ENCODE peak calls at places on chromosomes 11 and 22, in five cellular contexts. One of them, this sample, is unnamed.

GRCh38 chr11:119187123-119187892 is 2.0 kb downstream of the NHERF4 start:
- DNase-seq in activated CD8-positive, alpha-beta memory T cell treated with anti-CD3 and anti-CD28 coated beads for 48 hours: no peak
- DNase-seq in NCI-H1105: no peak
- DNase-seq in stimulated activated naive CD8-positive, alpha-beta T cell treated with anti-CD3 and anti-CD28 coated beads, Interleukin-15, amount 100 ng/mL, for 72 hours: no peak
- DNase-seq in T-helper 17 cell: no peak
- DNase-seq in this sample: no peak

GRCh38 chr11:105315287-105315686 is 175.7 kb upstream of the CARD18 start:
- DNase-seq in T-helper 17 cell: no peak
- DNase-seq in stimulated activated naive CD8-positive, alpha-beta T cell treated with anti-CD3 and anti-CD28 coated beads, Interleukin-15, amount 100 ng/mL, for 72 hours: no peak
- DNase-seq in NCI-H1105: no peak
- DNase-seq in activated CD8-positive, alpha-beta memory T cell treated with anti-CD3 and anti-CD28 coated beads for 48 hours: no peak
- DNase-seq in this sample: no peak

GRCh38 chr11:94586978-94587377 is 19.8 kb downstream of the PIWIL4 start:
- DNase-seq in NCI-H1105: no peak
- DNase-seq in stimulated activated naive CD8-positive, alpha-beta T cell treated with anti-CD3 and anti-CD28 coated beads, Interleukin-15, amount 100 ng/mL, for 72 hours: no peak
- DNase-seq in activated CD8-positive, alpha-beta memory T cell treated with anti-CD3 and anti-CD28 coated beads for 48 hours: no peak
- DNase-seq in T-helper 17 cell: no peak
- DNase-seq in this sample: no peak

GRCh38 chr11:45809456-45810395 is 4.8 kb downstream of the SLC35C1 start:
- DNase-seq in activated CD8-positive, alpha-beta memory T cell treated with anti-CD3 and anti-CD28 coated beads for 48 hours: no peak
- DNase-seq in T-helper 17 cell: no peak
- DNase-seq in NCI-H1105: no peak
- DNase-seq in stimulated activated naive CD8-positive, alpha-beta T cell treated with anti-CD3 and anti-CD28 coated beads, Interleukin-15, amount 100 ng/mL, for 72 hours: no peak
- DNase-seq in this sample: no peak

GRCh38 chr22:19820880-19821522 is 33.7 kb downstream of the GNB1L start:
- DNase-seq in activated CD8-positive, alpha-beta memory T cell treated with anti-CD3 and anti-CD28 coated beads for 48 hours: no peak
- DNase-seq in NCI-H1105: no peak
- DNase-seq in T-helper 17 cell: no peak
- DNase-seq in stimulated activated naive CD8-positive, alpha-beta T cell treated with anti-CD3 and anti-CD28 coated beads, Interleukin-15, amount 100 ng/mL, for 72 hours: peak; percentile 6
- DNase-seq in this sample: peak; percentile 29

GRCh38 chr11:134338068-134338467 is 6.3 kb downstream of the GLB1L2 start:
- DNase-seq in NCI-H1105: no peak
- DNase-seq in T-helper 17 cell: no peak
- DNase-seq in stimulated activated naive CD8-positive, alpha-beta T cell treated with anti-CD3 and anti-CD28 coated beads, Interleukin-15, amount 100 ng/mL, for 72 hours: no peak
- DNase-seq in activated CD8-positive, alpha-beta memory T cell treated with anti-CD3 and anti-CD28 coated beads for 48 hours: no peak
- DNase-seq in this sample: no peak

GRCh38 chr11:34468209-34468841 is 29.6 kb downstream of the CAT start:
- DNase-seq in NCI-H1105: no peak
- DNase-seq in T-helper 17 cell: peak; percentile 10
- DNase-seq in stimulated activated naive CD8-positive, alpha-beta T cell treated with anti-CD3 and anti-CD28 coated beads, Interleukin-15, amount 100 ng/mL, for 72 hours: peak; percentile 46
- DNase-seq in activated CD8-positive, alpha-beta memory T cell treated with anti-CD3 and anti-CD28 coated beads for 48 hours: no peak
- DNase-seq in this sample: no peak

GRCh38 chr11:120651396-120651795 is 139.8 kb downstream of the GRIK4 start:
- DNase-seq in stimulated activated naive CD8-positive, alpha-beta T cell treated with anti-CD3 and anti-CD28 coated beads, Interleukin-15, amount 100 ng/mL, for 72 hours: no peak
- DNase-seq in T-helper 17 cell: no peak
- DNase-seq in NCI-H1105: no peak
- DNase-seq in activated CD8-positive, alpha-beta memory T cell treated with anti-CD3 and anti-CD28 coated beads for 48 hours: no peak
- DNase-seq in this sample: no peak

GRCh38 chr11:13012037-13012693 is 3.0 kb downstream of the RASSF10 start:
- DNase-seq in stimulated activated naive CD8-positive, alpha-beta T cell treated with anti-CD3 and anti-CD28 coated beads, Interleukin-15, amount 100 ng/mL, for 72 hours: no peak
- DNase-seq in T-helper 17 cell: no peak
- DNase-seq in NCI-H1105: no peak
- DNase-seq in activated CD8-positive, alpha-beta memory T cell treated with anti-CD3 and anti-CD28 coated beads for 48 hours: no peak
- DNase-seq in this sample: no peak

GRCh38 chr22:20228055-20228938 is 39.8 kb downstream of the RTN4R start:
- DNase-seq in stimulated activated naive CD8-positive, alpha-beta T cell treated with anti-CD3 and anti-CD28 coated beads, Interleukin-15, amount 100 ng/mL, for 72 hours: no peak
- DNase-seq in activated CD8-positive, alpha-beta memory T cell treated with anti-CD3 and anti-CD28 coated beads for 48 hours: no peak
- DNase-seq in NCI-H1105: no peak
- DNase-seq in T-helper 17 cell: no peak
- DNase-seq in this sample: no peak

GRCh38 chr11:74468058-74468457 is 709 bp upstream of the KCNE3 start:
- DNase-seq in T-helper 17 cell: no peak
- DNase-seq in NCI-H1105: no peak
- DNase-seq in stimulated activated naive CD8-positive, alpha-beta T cell treated with anti-CD3 and anti-CD28 coated beads, Interleukin-15, amount 100 ng/mL, for 72 hours: no peak
- DNase-seq in activated CD8-positive, alpha-beta memory T cell treated with anti-CD3 and anti-CD28 coated beads for 48 hours: no peak
- DNase-seq in this sample: no peak

GRCh38 chr11:44032304-44033085 is 15.3 kb upstream of the ACCSL start:
- DNase-seq in stimulated activated naive CD8-positive, alpha-beta T cell treated with anti-CD3 and anti-CD28 coated beads, Interleukin-15, amount 100 ng/mL, for 72 hours: no peak
- DNase-seq in NCI-H1105: no peak
- DNase-seq in T-helper 17 cell: no peak
- DNase-seq in activated CD8-positive, alpha-beta memory T cell treated with anti-CD3 and anti-CD28 coated beads for 48 hours: no peak
- DNase-seq in this sample: peak; percentile 84

GRCh38 chr11:35282226-35282882 is 137.0 kb downstream of the SLC1A2 start:
- DNase-seq in NCI-H1105: no peak
- DNase-seq in stimulated activated naive CD8-positive, alpha-beta T cell treated with anti-CD3 and anti-CD28 coated beads, Interleukin-15, amount 100 ng/mL, for 72 hours: no peak
- DNase-seq in activated CD8-positive, alpha-beta memory T cell treated with anti-CD3 and anti-CD28 coated beads for 48 hours: no peak
- DNase-seq in T-helper 17 cell: no peak
- DNase-seq in this sample: no peak

GRCh38 chr11:2798951-2799761 is 86.4 kb downstream of the CDKN1C start:
- DNase-seq in activated CD8-positive, alpha-beta memory T cell treated with anti-CD3 and anti-CD28 coated beads for 48 hours: no peak
- DNase-seq in NCI-H1105: no peak
- DNase-seq in T-helper 17 cell: peak; percentile 1
- DNase-seq in stimulated activated naive CD8-positive, alpha-beta T cell treated with anti-CD3 and anti-CD28 coated beads, Interleukin-15, amount 100 ng/mL, for 72 hours: peak; percentile 7
- DNase-seq in this sample: peak; percentile 73

GRCh38 chr11:8947230-8947943 is 4.6 kb upstream of the ASCL3 start:
- DNase-seq in activated CD8-positive, alpha-beta memory T cell treated with anti-CD3 and anti-CD28 coated beads for 48 hours: no peak
- DNase-seq in NCI-H1105: no peak
- DNase-seq in T-helper 17 cell: no peak
- DNase-seq in stimulated activated naive CD8-positive, alpha-beta T cell treated with anti-CD3 and anti-CD28 coated beads, Interleukin-15, amount 100 ng/mL, for 72 hours: no peak
- DNase-seq in this sample: no peak

GRCh38 chr11:1049431-1049891 is 12.9 kb upstream of the MUC6 start:
- DNase-seq in T-helper 17 cell: peak; percentile 1
- DNase-seq in activated CD8-positive, alpha-beta memory T cell treated with anti-CD3 and anti-CD28 coated beads for 48 hours: no peak
- DNase-seq in NCI-H1105: peak; percentile 84
- DNase-seq in stimulated activated naive CD8-positive, alpha-beta T cell treated with anti-CD3 and anti-CD28 coated beads, Interleukin-15, amount 100 ng/mL, for 72 hours: no peak
- DNase-seq in this sample: peak; percentile 83

GRCh38 chr11:119100246-119100959 is 1.2 kb downstream of the DPAGT1 start:
- DNase-seq in activated CD8-positive, alpha-beta memory T cell treated with anti-CD3 and anti-CD28 coated beads for 48 hours: no peak
- DNase-seq in stimulated activated naive CD8-positive, alpha-beta T cell treated with anti-CD3 and anti-CD28 coated beads, Interleukin-15, amount 100 ng/mL, for 72 hours: no peak
- DNase-seq in T-helper 17 cell: no peak
- DNase-seq in NCI-H1105: no peak
- DNase-seq in this sample: no peak

GRCh38 chr11:116114198-116114651 is 610.0 kb upstream of the CADM1 start:
- DNase-seq in NCI-H1105: no peak
- DNase-seq in stimulated activated naive CD8-positive, alpha-beta T cell treated with anti-CD3 and anti-CD28 coated beads, Interleukin-15, amount 100 ng/mL, for 72 hours: no peak
- DNase-seq in T-helper 17 cell: no peak
- DNase-seq in activated CD8-positive, alpha-beta memory T cell treated with anti-CD3 and anti-CD28 coated beads for 48 hours: no peak
- DNase-seq in this sample: no peak

GRCh38 chr11:118007040-118007439 is 20.8 kb downstream of the IL10RA start:
- DNase-seq in activated CD8-positive, alpha-beta memory T cell treated with anti-CD3 and anti-CD28 coated beads for 48 hours: no peak
- DNase-seq in T-helper 17 cell: no peak
- DNase-seq in stimulated activated naive CD8-positive, alpha-beta T cell treated with anti-CD3 and anti-CD28 coated beads, Interleukin-15, amount 100 ng/mL, for 72 hours: no peak
- DNase-seq in NCI-H1105: no peak
- DNase-seq in this sample: no peak

GRCh38 chr11:49377978-49378377 is 169.6 kb upstream of the FOLH1 start:
- DNase-seq in stimulated activated naive CD8-positive, alpha-beta T cell treated with anti-CD3 and anti-CD28 coated beads, Interleukin-15, amount 100 ng/mL, for 72 hours: no peak
- DNase-seq in NCI-H1105: no peak
- DNase-seq in T-helper 17 cell: no peak
- DNase-seq in activated CD8-positive, alpha-beta memory T cell treated with anti-CD3 and anti-CD28 coated beads for 48 hours: no peak
- DNase-seq in this sample: no peak

GRCh38 chr11:60170566-60170965 is 12.3 kb downstream of the MS4A6A start:
- DNase-seq in T-helper 17 cell: no peak
- DNase-seq in stimulated activated naive CD8-positive, alpha-beta T cell treated with anti-CD3 and anti-CD28 coated beads, Interleukin-15, amount 100 ng/mL, for 72 hours: no peak
- DNase-seq in activated CD8-positive, alpha-beta memory T cell treated with anti-CD3 and anti-CD28 coated beads for 48 hours: no peak
- DNase-seq in NCI-H1105: no peak
- DNase-seq in this sample: no peak

GRCh38 chr11:119907122-119907933 is 178.3 kb upstream of the NECTIN1 start:
- DNase-seq in stimulated activated naive CD8-positive, alpha-beta T cell treated with anti-CD3 and anti-CD28 coated beads, Interleukin-15, amount 100 ng/mL, for 72 hours: no peak
- DNase-seq in activated CD8-positive, alpha-beta memory T cell treated with anti-CD3 and anti-CD28 coated beads for 48 hours: no peak
- DNase-seq in NCI-H1105: no peak
- DNase-seq in T-helper 17 cell: no peak
- DNase-seq in this sample: no peak

GRCh38 chr11:36509265-36509664 is 807 bp downstream of the TRAF6 start:
- DNase-seq in stimulated activated naive CD8-positive, alpha-beta T cell treated with anti-CD3 and anti-CD28 coated beads, Interleukin-15, amount 100 ng/mL, for 72 hours: peak; percentile 18
- DNase-seq in T-helper 17 cell: no peak
- DNase-seq in activated CD8-positive, alpha-beta memory T cell treated with anti-CD3 and anti-CD28 coated beads for 48 hours: no peak
- DNase-seq in NCI-H1105: no peak
- DNase-seq in this sample: peak; percentile 40

GRCh38 chr11:44619931-44620725 is 54.7 kb downstream of the CD82 start:
- DNase-seq in NCI-H1105: no peak
- DNase-seq in stimulated activated naive CD8-positive, alpha-beta T cell treated with anti-CD3 and anti-CD28 coated beads, Interleukin-15, amount 100 ng/mL, for 72 hours: peak; percentile 3
- DNase-seq in activated CD8-positive, alpha-beta memory T cell treated with anti-CD3 and anti-CD28 coated beads for 48 hours: no peak
- DNase-seq in T-helper 17 cell: peak; percentile 2
- DNase-seq in this sample: peak; percentile 31

GRCh38 chr11:67694875-67695555 is 20.6 kb upstream of the ALDH3B2 start:
- DNase-seq in stimulated activated naive CD8-positive, alpha-beta T cell treated with anti-CD3 and anti-CD28 coated beads, Interleukin-15, amount 100 ng/mL, for 72 hours: no peak
- DNase-seq in activated CD8-positive, alpha-beta memory T cell treated with anti-CD3 and anti-CD28 coated beads for 48 hours: no peak
- DNase-seq in T-helper 17 cell: no peak
- DNase-seq in NCI-H1105: no peak
- DNase-seq in this sample: no peak

GRCh38 chr11:61160487-61161189 is 588 bp downstream of the VPS37C start:
- DNase-seq in stimulated activated naive CD8-positive, alpha-beta T cell treated with anti-CD3 and anti-CD28 coated beads, Interleukin-15, amount 100 ng/mL, for 72 hours: no peak
- DNase-seq in activated CD8-positive, alpha-beta memory T cell treated with anti-CD3 and anti-CD28 coated beads for 48 hours: no peak
- DNase-seq in T-helper 17 cell: no peak
- DNase-seq in NCI-H1105: no peak
- DNase-seq in this sample: no peak

GRCh38 chr11:108203075-108203474 is 19.4 kb downstream of the NPAT start:
- DNase-seq in NCI-H1105: no peak
- DNase-seq in stimulated activated naive CD8-positive, alpha-beta T cell treated with anti-CD3 and anti-CD28 coated beads, Interleukin-15, amount 100 ng/mL, for 72 hours: no peak
- DNase-seq in activated CD8-positive, alpha-beta memory T cell treated with anti-CD3 and anti-CD28 coated beads for 48 hours: no peak
- DNase-seq in T-helper 17 cell: no peak
- DNase-seq in this sample: no peak

GRCh38 chr11:134483857-134484256 is 71.8 kb upstream of the B3GAT1 start:
- DNase-seq in stimulated activated naive CD8-positive, alpha-beta T cell treated with anti-CD3 and anti-CD28 coated beads, Interleukin-15, amount 100 ng/mL, for 72 hours: no peak
- DNase-seq in NCI-H1105: no peak
- DNase-seq in activated CD8-positive, alpha-beta memory T cell treated with anti-CD3 and anti-CD28 coated beads for 48 hours: no peak
- DNase-seq in T-helper 17 cell: no peak
- DNase-seq in this sample: no peak

GRCh38 chr22:41951898-41952474 is at the start of gene SMIM45:
- DNase-seq in stimulated activated naive CD8-positive, alpha-beta T cell treated with anti-CD3 and anti-CD28 coated beads, Interleukin-15, amount 100 ng/mL, for 72 hours: no peak
- DNase-seq in T-helper 17 cell: no peak
- DNase-seq in activated CD8-positive, alpha-beta memory T cell treated with anti-CD3 and anti-CD28 coated beads for 48 hours: no peak
- DNase-seq in NCI-H1105: no peak
- DNase-seq in this sample: no peak

GRCh38 chr11:128324531-128325141 is 262.7 kb downstream of the ETS1 start:
- DNase-seq in activated CD8-positive, alpha-beta memory T cell treated with anti-CD3 and anti-CD28 coated beads for 48 hours: peak; percentile 58
- DNase-seq in stimulated activated naive CD8-positive, alpha-beta T cell treated with anti-CD3 and anti-CD28 coated beads, Interleukin-15, amount 100 ng/mL, for 72 hours: peak; percentile 90
- DNase-seq in T-helper 17 cell: peak; percentile 66
- DNase-seq in NCI-H1105: no peak
- DNase-seq in this sample: peak; percentile 37

GRCh38 chr11:36123353-36124220 is 165.6 kb downstream of the COMMD9 start:
- DNase-seq in activated CD8-positive, alpha-beta memory T cell treated with anti-CD3 and anti-CD28 coated beads for 48 hours: no peak
- DNase-seq in T-helper 17 cell: no peak
- DNase-seq in NCI-H1105: no peak
- DNase-seq in stimulated activated naive CD8-positive, alpha-beta T cell treated with anti-CD3 and anti-CD28 coated beads, Interleukin-15, amount 100 ng/mL, for 72 hours: no peak
- DNase-seq in this sample: no peak

GRCh38 chr11:66976048-66976467 is 954 bp downstream of the C11orf86 start:
- DNase-seq in stimulated activated naive CD8-positive, alpha-beta T cell treated with anti-CD3 and anti-CD28 coated beads, Interleukin-15, amount 100 ng/mL, for 72 hours: peak; percentile 20
- DNase-seq in NCI-H1105: no peak
- DNase-seq in T-helper 17 cell: no peak
- DNase-seq in activated CD8-positive, alpha-beta memory T cell treated with anti-CD3 and anti-CD28 coated beads for 48 hours: no peak
- DNase-seq in this sample: no peak

GRCh38 chr11:120108785-120109168 is 29.1 kb downstream of the TRIM29 start:
- DNase-seq in T-helper 17 cell: no peak
- DNase-seq in stimulated activated naive CD8-positive, alpha-beta T cell treated with anti-CD3 and anti-CD28 coated beads, Interleukin-15, amount 100 ng/mL, for 72 hours: no peak
- DNase-seq in NCI-H1105: no peak
- DNase-seq in activated CD8-positive, alpha-beta memory T cell treated with anti-CD3 and anti-CD28 coated beads for 48 hours: no peak
- DNase-seq in this sample: no peak

GRCh38 chr22:33908201-33909074 is 11.8 kb downstream of the LARGE1 start:
- DNase-seq in T-helper 17 cell: no peak
- DNase-seq in stimulated activated naive CD8-positive, alpha-beta T cell treated with anti-CD3 and anti-CD28 coated beads, Interleukin-15, amount 100 ng/mL, for 72 hours: no peak
- DNase-seq in activated CD8-positive, alpha-beta memory T cell treated with anti-CD3 and anti-CD28 coated beads for 48 hours: no peak
- DNase-seq in NCI-H1105: no peak
- DNase-seq in this sample: no peak

GRCh38 chr22:39724390-39724789 is 153.8 kb downstream of the CACNA1I start:
- DNase-seq in stimulated activated naive CD8-positive, alpha-beta T cell treated with anti-CD3 and anti-CD28 coated beads, Interleukin-15, amount 100 ng/mL, for 72 hours: no peak
- DNase-seq in NCI-H1105: no peak
- DNase-seq in T-helper 17 cell: no peak
- DNase-seq in activated CD8-positive, alpha-beta memory T cell treated with anti-CD3 and anti-CD28 coated beads for 48 hours: no peak
- DNase-seq in this sample: no peak

GRCh38 chr11:71447791-71448256 is 369 bp downstream of the DHCR7 start:
- DNase-seq in NCI-H1105: peak; percentile 79
- DNase-seq in activated CD8-positive, alpha-beta memory T cell treated with anti-CD3 and anti-CD28 coated beads for 48 hours: no peak
- DNase-seq in stimulated activated naive CD8-positive, alpha-beta T cell treated with anti-CD3 and anti-CD28 coated beads, Interleukin-15, amount 100 ng/mL, for 72 hours: peak; percentile 43
- DNase-seq in T-helper 17 cell: no peak
- DNase-seq in this sample: peak; percentile 89

GRCh38 chr11:72766152-72766902 is 14.1 kb upstream of the ARAP1 start:
- DNase-seq in activated CD8-positive, alpha-beta memory T cell treated with anti-CD3 and anti-CD28 coated beads for 48 hours: no peak
- DNase-seq in NCI-H1105: no peak
- DNase-seq in T-helper 17 cell: no peak
- DNase-seq in stimulated activated naive CD8-positive, alpha-beta T cell treated with anti-CD3 and anti-CD28 coated beads, Interleukin-15, amount 100 ng/mL, for 72 hours: no peak
- DNase-seq in this sample: no peak

GRCh38 chr22:49494555-49494954 is 333.1 kb downstream of the BRD1 start:
- DNase-seq in activated CD8-positive, alpha-beta memory T cell treated with anti-CD3 and anti-CD28 coated beads for 48 hours: no peak
- DNase-seq in T-helper 17 cell: no peak
- DNase-seq in NCI-H1105: no peak
- DNase-seq in stimulated activated naive CD8-positive, alpha-beta T cell treated with anti-CD3 and anti-CD28 coated beads, Interleukin-15, amount 100 ng/mL, for 72 hours: no peak
- DNase-seq in this sample: no peak

GRCh38 chr11:114073506-114074381 is 14.2 kb downstream of the ZBTB16 start:
- DNase-seq in NCI-H1105: no peak
- DNase-seq in activated CD8-positive, alpha-beta memory T cell treated with anti-CD3 and anti-CD28 coated beads for 48 hours: no peak
- DNase-seq in stimulated activated naive CD8-positive, alpha-beta T cell treated with anti-CD3 and anti-CD28 coated beads, Interleukin-15, amount 100 ng/mL, for 72 hours: peak; percentile 66
- DNase-seq in T-helper 17 cell: no peak
- DNase-seq in this sample: no peak

GRCh38 chr11:7638710-7639642 is 34.3 kb downstream of the CYB5R2 start:
- DNase-seq in NCI-H1105: no peak
- DNase-seq in activated CD8-positive, alpha-beta memory T cell treated with anti-CD3 and anti-CD28 coated beads for 48 hours: no peak
- DNase-seq in T-helper 17 cell: no peak
- DNase-seq in stimulated activated naive CD8-positive, alpha-beta T cell treated with anti-CD3 and anti-CD28 coated beads, Interleukin-15, amount 100 ng/mL, for 72 hours: no peak
- DNase-seq in this sample: no peak

This sample was measured in left lung.